ENCODE peak calls at places on chromosomes 3 and 15, in nine cellular contexts. S is AG20443, C is NCI-H226, V is NCI-H1105 treated with DMSO at 0.1 percent for 48 hours, E is NCI-H1417, K is breast epithelium, Q is kidney epithelial cell, B is LoVo, Y is mesothelial cell of epicardium. X is an unnamed sample.

GRCh38 chr15:41501961-41502786 is 8.5 kb downstream of the ITPKA start:
- DNase-seq in S (no peak), C (no peak), V (no peak), E (no peak), K (no peak), Q (no peak), B (no peak), Y (no peak), X (no peak)

GRCh38 chr3:53253707-53254106 is 2.1 kb downstream of the TKT start:
- DNase-seq in S (no peak), C (no peak), V (no peak), E (no peak), K (no peak), Q (no peak), B (no peak), Y (no peak), X (no peak)

GRCh38 chr15:80107774-80108173 is 45.0 kb upstream of the FAH start:
- DNase-seq in S (no peak), C (no peak), V (no peak), E (no peak), K (no peak), Q (no peak), B (no peak), Y (no peak), X (no peak)

GRCh38 chr15:29593629-29594028 is 228.6 kb downstream of the TJP1 start:
- DNase-seq in S (no peak), C (no peak), V (no peak), E (no peak), K (no peak), Q (no peak), B (no peak), Y (no peak), X (no peak)

GRCh38 chr3:119497824-119498187 is 541 bp upstream of the TIMMDC1 start:
- DNase-seq in S (peak), C (no peak), V (peak), E (no peak), K (no peak), Q (no peak), B (peak), Y (peak), X (no peak)

GRCh38 chr3:49013738-49014660 is 4.4 kb downstream of the DALRD3 start:
- DNase-seq in S (peak), C (no peak), V (peak), E (no peak), K (no peak), Q (no peak), B (no peak), Y (no peak), X (no peak)

GRCh38 chr15:29910068-29910467 is 87.8 kb upstream of the TJP1 start:
- DNase-seq in S (no peak), C (no peak), V (no peak), E (no peak), K (no peak), Q (no peak), B (peak), Y (no peak), X (no peak)

GRCh38 chr3:60720696-60721228 is 530.5 kb downstream of the FHIT start:
- DNase-seq in S (peak), C (no peak), V (no peak), E (no peak), K (no peak), Q (no peak), B (no peak), Y (no peak), X (no peak)

GRCh38 chr3:140086642-140087041 is 151.7 kb downstream of the CLSTN2 start:
- DNase-seq in S (no peak), C (no peak), V (no peak), E (no peak), K (no peak), Q (no peak), B (no peak), Y (no peak), X (no peak)

X was measured in suprapubic skin.